ENCODE peak calls at places on chromosome 11, in five cellular contexts. One of them, this sample, is unnamed.
A peak's percentile ranks its signal among the peaks of the same experiment; 100 is the strongest.

GRCh38 chr11:80165763-80166162 is 724.9 kb upstream of the TENM4 start:
- DNase-seq in GM23338: no peak
- DNase-seq in HFF-Myc: no peak
- DNase-seq in IMR-90: peak; percentile 25
- DNase-seq in AG04450: no peak
- DNase-seq in this sample: peak; percentile 59

GRCh38 chr11:47101452-47101851 is 75.2 kb downstream of the ARFGAP2 start:
- DNase-seq in IMR-90: no peak
- DNase-seq in AG04450: no peak
- DNase-seq in GM23338: peak; percentile 44
- DNase-seq in HFF-Myc: no peak
- DNase-seq in this sample: no peak

GRCh38 chr11:1500466-1501420 is 14.2 kb upstream of the MOB2 start:
- DNase-seq in IMR-90: no peak
- DNase-seq in AG04450: no peak
- DNase-seq in HFF-Myc: no peak
- DNase-seq in GM23338: no peak
- DNase-seq in this sample: no peak

GRCh38 chr11:123880912-123881311 is 4.6 kb downstream of the TMEM225 start:
- DNase-seq in GM23338: no peak
- DNase-seq in IMR-90: no peak
- DNase-seq in AG04450: no peak
- DNase-seq in HFF-Myc: no peak
- DNase-seq in this sample: no peak

GRCh38 chr11:79081441-79082124 is 359.2 kb downstream of the TENM4 start:
- DNase-seq in HFF-Myc: peak; percentile 52
- DNase-seq in IMR-90: peak; percentile 76
- DNase-seq in GM23338: no peak
- DNase-seq in AG04450: no peak
- DNase-seq in this sample: peak; percentile 24

GRCh38 chr11:73154178-73154577 is 12.1 kb upstream of the FCHSD2 start:
- DNase-seq in HFF-Myc: no peak
- DNase-seq in IMR-90: no peak
- DNase-seq in GM23338: no peak
- DNase-seq in AG04450: no peak
- DNase-seq in this sample: no peak

GRCh38 chr11:94563176-94563847 is 3.9 kb upstream of the PIWIL4 start:
- DNase-seq in HFF-Myc: peak; percentile 26
- DNase-seq in AG04450: peak; percentile 18
- DNase-seq in GM23338: peak; percentile 39
- DNase-seq in IMR-90: peak; percentile 77
- DNase-seq in this sample: peak; percentile 71

GRCh38 chr11:115338476-115338875 is 165.7 kb downstream of the CADM1 start:
- DNase-seq in IMR-90: no peak
- DNase-seq in HFF-Myc: no peak
- DNase-seq in GM23338: no peak
- DNase-seq in AG04450: no peak
- DNase-seq in this sample: no peak

GRCh38 chr11:25247336-25247735 is 750.5 kb downstream of the LUZP2 start:
- DNase-seq in IMR-90: peak; percentile 67
- DNase-seq in GM23338: no peak
- DNase-seq in HFF-Myc: no peak
- DNase-seq in AG04450: peak; percentile 33
- DNase-seq in this sample: peak; percentile 35

GRCh38 chr11:69144719-69145365 is 10.9 kb upstream of the SMIM38 start:
- DNase-seq in HFF-Myc: no peak
- DNase-seq in AG04450: peak; percentile 56
- DNase-seq in GM23338: no peak
- DNase-seq in IMR-90: peak; percentile 70
- DNase-seq in this sample: peak; percentile 49

GRCh38 chr11:9711454-9712307 is 47.8 kb downstream of the SWAP70 start:
- DNase-seq in AG04450: no peak
- DNase-seq in IMR-90: no peak
- DNase-seq in HFF-Myc: no peak
- DNase-seq in GM23338: peak; percentile 40
- DNase-seq in this sample: no peak

GRCh38 chr11:60872124-60872951 is 5.0 kb downstream of the ZP1 start:
- DNase-seq in GM23338: no peak
- DNase-seq in AG04450: no peak
- DNase-seq in IMR-90: peak; percentile 73
- DNase-seq in HFF-Myc: peak; percentile 31
- DNase-seq in this sample: peak; percentile 13

GRCh38 chr11:110921742-110922200 is 209.5 kb upstream of the ARHGAP20 start:
- DNase-seq in HFF-Myc: no peak
- DNase-seq in GM23338: peak; percentile 32
- DNase-seq in IMR-90: peak; percentile 50
- DNase-seq in AG04450: peak; percentile 15
- DNase-seq in this sample: no peak

DNA sequence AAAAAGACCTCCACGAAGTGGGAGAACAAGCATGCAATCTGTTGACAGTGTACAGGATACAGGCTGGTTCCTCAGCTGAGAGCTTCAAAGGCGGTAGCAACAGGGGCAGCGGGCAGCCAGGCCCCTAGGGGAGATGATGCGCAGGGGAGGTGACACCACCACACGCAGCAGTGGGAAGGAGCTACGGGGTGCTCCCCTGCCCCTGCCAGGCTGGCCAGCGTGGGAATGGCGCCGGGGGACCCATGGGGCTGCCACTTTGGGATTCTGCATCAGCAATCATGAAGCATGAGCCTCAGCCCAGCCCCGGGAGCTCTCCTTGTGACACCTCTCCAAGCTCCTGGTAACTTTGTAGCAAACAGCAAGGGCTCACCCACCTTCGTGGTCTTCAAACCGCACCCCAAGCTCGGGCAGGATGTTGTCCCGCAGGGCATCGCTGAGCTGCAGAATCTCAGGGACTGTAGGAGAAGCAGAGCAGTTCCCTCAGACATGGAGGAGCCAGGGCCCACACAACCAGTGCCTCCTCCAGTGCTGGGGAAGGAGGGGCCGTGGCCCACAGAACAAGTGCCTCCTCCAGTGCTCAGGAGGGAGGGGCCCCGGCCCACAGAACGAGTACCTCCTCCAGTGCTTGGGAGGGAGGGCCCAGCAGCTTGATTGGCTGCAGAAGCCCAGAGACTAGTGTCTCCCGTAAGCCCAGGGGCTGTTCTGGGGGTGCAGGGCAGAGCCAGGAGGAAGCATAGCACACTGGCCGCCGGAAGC is 14.6 kb upstream of the NAP1L4 start:
- DNase-seq in AG04450: no peak
- DNase-seq in GM23338: no peak
- DNase-seq in HFF-Myc: no peak
- DNase-seq in IMR-90: no peak
- DNase-seq in this sample: no peak
- H3K4me3 ChIP-seq in AG04450: no peak overlapping the region
- H3K4me3 ChIP-seq in GM23338: no peak overlapping the region
- H3K4me3 ChIP-seq in HFF-Myc: no peak overlapping the region
- H3K4me3 ChIP-seq in IMR-90: no peak overlapping the region
- H3K4me3 ChIP-seq in this sample: no peak overlapping the region

GRCh38 chr11:116738975-116739374 is 33.8 kb downstream of the BUD13 start:
- DNase-seq in AG04450: no peak
- DNase-seq in GM23338: no peak
- DNase-seq in HFF-Myc: no peak
- DNase-seq in IMR-90: no peak
- DNase-seq in this sample: no peak

GRCh38 chr11:116732740-116733385 is 39.9 kb downstream of the BUD13 start:
- DNase-seq in AG04450: peak; percentile 26
- DNase-seq in GM23338: peak; percentile 96
- DNase-seq in IMR-90: peak; percentile 68
- DNase-seq in HFF-Myc: peak; percentile 52
- DNase-seq in this sample: peak; percentile 72

GRCh38 chr11:116733386-116733755 is 39.4 kb downstream of the BUD13 start:
- DNase-seq in IMR-90: no peak
- DNase-seq in AG04450: no peak
- DNase-seq in GM23338: no peak
- DNase-seq in HFF-Myc: no peak
- DNase-seq in this sample: no peak

GRCh38 chr11:116733959-116734517 is 38.7 kb downstream of the BUD13 start:
- DNase-seq in HFF-Myc: no peak
- DNase-seq in IMR-90: no peak
- DNase-seq in AG04450: no peak
- DNase-seq in GM23338: no peak
- DNase-seq in this sample: no peak

GRCh38 chr11:116736763-116737162 is 36.0 kb downstream of the BUD13 start:
- DNase-seq in AG04450: no peak
- DNase-seq in GM23338: peak; percentile 64
- DNase-seq in IMR-90: no peak
- DNase-seq in HFF-Myc: no peak
- DNase-seq in this sample: no peak
- TF ChIP-seq CTCF in AG04450: no peak
- TF ChIP-seq CTCF in GM23338: peak; percentile 50
- TF ChIP-seq CTCF in IMR-90: no peak
- TF ChIP-seq CTCF in HFF-Myc: no peak
- TF ChIP-seq CTCF in this sample: peak; percentile 5

GRCh38 chr11:34915136-34916013 is 804 bp downstream of the APIP start:
- DNase-seq in GM23338: no peak
- DNase-seq in HFF-Myc: no peak
- DNase-seq in AG04450: no peak
- DNase-seq in IMR-90: peak; percentile 40
- DNase-seq in this sample: no peak

GRCh38 chr11:34921156-34921555 is 4.7 kb downstream of the PDHX start:
- DNase-seq in AG04450: no peak
- DNase-seq in IMR-90: no peak
- DNase-seq in GM23338: no peak
- DNase-seq in HFF-Myc: no peak
- DNase-seq in this sample: peak; percentile 69

GRCh38 chr11:34916810-34917780 is 677 bp downstream of the PDHX start:
- DNase-seq in GM23338: peak; percentile 81
- DNase-seq in IMR-90: peak; percentile 30
- DNase-seq in HFF-Myc: no peak
- DNase-seq in AG04450: no peak
- DNase-seq in this sample: peak; percentile 57

GRCh38 chr11:34910817-34911216 is 5.4 kb downstream of the APIP start:
- DNase-seq in AG04450: no peak
- DNase-seq in HFF-Myc: no peak
- DNase-seq in GM23338: no peak
- DNase-seq in IMR-90: no peak
- DNase-seq in this sample: no peak

GRCh38 chr11:34916014-34916809 is at the start of the genes APIP and PDHX:
- DNase-seq in IMR-90: peak; percentile 99
- DNase-seq in AG04450: peak; percentile 93
- DNase-seq in HFF-Myc: peak; percentile 93
- DNase-seq in GM23338: peak; percentile 99
- DNase-seq in this sample: peak; percentile 100
- H3K4me3 ChIP-seq in IMR-90: peak within 1 kb of the TSS; percentile 94
- H3K4me3 ChIP-seq in AG04450: peak within 1 kb of the TSS; percentile 96
- H3K4me3 ChIP-seq in HFF-Myc: peak within 1 kb of the TSS; percentile 63
- H3K4me3 ChIP-seq in GM23338: peak within 1 kb of the TSS; percentile 95
- H3K4me3 ChIP-seq in this sample: peak within 1 kb of the TSS; percentile 88

GRCh38 chr11:127259118-127259517 is 258.5 kb upstream of the KIRREL3 start:
- DNase-seq in AG04450: no peak
- DNase-seq in HFF-Myc: no peak
- DNase-seq in IMR-90: no peak
- DNase-seq in GM23338: no peak
- DNase-seq in this sample: no peak

GRCh38 chr11:127252321-127252720 is 251.8 kb upstream of the KIRREL3 start:
- DNase-seq in GM23338: no peak
- DNase-seq in HFF-Myc: no peak
- DNase-seq in AG04450: no peak
- DNase-seq in IMR-90: no peak
- DNase-seq in this sample: no peak

GRCh38 chr11:127255239-127255638 is 254.7 kb upstream of the KIRREL3 start:
- DNase-seq in IMR-90: no peak
- DNase-seq in HFF-Myc: no peak
- DNase-seq in AG04450: no peak
- DNase-seq in GM23338: no peak
- DNase-seq in this sample: no peak
- TF ChIP-seq CTCF in IMR-90: no peak
- TF ChIP-seq CTCF in HFF-Myc: no peak
- TF ChIP-seq CTCF in AG04450: no peak
- TF ChIP-seq CTCF in GM23338: no peak
- TF ChIP-seq CTCF in this sample: no peak

This sample was measured in epithelial cell of esophagus.